ENCODE peak calls at places on chromosomes 6 and 20, in ten cellular contexts. T is stimulated activated CD4-positive, alpha-beta T cell treated with anti-CD3 and anti-CD28 coated beads, Interleukin-12 subunit alpha, Interleukin-12 subunit beta, amount 100 ng/mL, for 48 hours; K is COR-L47; J is ELF-1; V is OCI-M1; F is NCI-H510A treated with DMSO at 0.1 percent for 48 hours; L is heart left ventricle; X is HS-5; W is activated gamma-delta T cell treated with anti-CD3 and anti-CD28 coated beads, Interleukin-2, amount 50 U/mL, for 16 hours; S is neural crest cell. I is an unnamed sample.

GRCh38 chr6:3779574-3779849 is 28.0 kb upstream of the PXDC1 start:
- DNase-seq in T (no peak), K (no peak), J (no peak), V (no peak), F (no peak), L (no peak), X (no peak), W (no peak), S (no peak), I (no peak)

GRCh38 chr6:76481101-76481500 is 408.6 kb upstream of the IMPG1 start:
- DNase-seq in T (no peak), K (no peak), J (peak), V (no peak), F (no peak), L (no peak), X (no peak), W (no peak), S (no peak), I (no peak)

GRCh38 chr20:34525709-34526416 is 9.6 kb downstream of the DYNLRB1 start:
- DNase-seq in T (no peak), K (peak), J (peak), V (peak), F (peak), L (peak), X (peak), W (no peak), S (no peak), I (peak)

GRCh38 chr20:8401491-8401890 is 269.4 kb downstream of the PLCB1 start:
- DNase-seq in T (no peak), K (no peak), J (no peak), V (no peak), F (no peak), L (no peak), X (no peak), W (no peak), S (no peak), I (no peak)

GRCh38 chr20:6061544-6061943 is 7.7 kb upstream of the LRRN4 start:
- DNase-seq in T (no peak), K (no peak), J (no peak), V (no peak), F (no peak), L (no peak), X (no peak), W (no peak), S (no peak), I (no peak)

GRCh38 chr6:39196648-39197047 is 32.6 kb downstream of the KCNK5 start:
- DNase-seq in T (no peak), K (no peak), J (no peak), V (no peak), F (no peak), L (no peak), X (no peak), W (no peak), S (no peak), I (peak)

GRCh38 chr20:34415079-34415478 is 52.0 kb downstream of the ITCH start:
- DNase-seq in T (no peak), K (no peak), J (no peak), V (peak), F (no peak), L (no peak), X (no peak), W (no peak), S (no peak), I (no peak)

GRCh38 chr6:44472250-44472945 is 84.9 kb downstream of the CDC5L start:
- DNase-seq in T (no peak), K (no peak), J (peak), V (peak), F (no peak), L (no peak), X (no peak), W (no peak), S (no peak), I (no peak)

GRCh38 chr6:160427312-160428068 is 79.3 kb downstream of the SLC22A3 start:
- DNase-seq in T (no peak), K (no peak), J (no peak), V (no peak), F (no peak), L (no peak), X (no peak), W (no peak), S (no peak), I (no peak)

GRCh38 chr6:15960740-15961629 is 167.9 kb upstream of the MYLIP start:
- DNase-seq in T (no peak), K (no peak), J (peak), V (peak), F (no peak), L (no peak), X (no peak), W (no peak), S (no peak), I (no peak)

I was measured in kidney.